ENCODE peak calls at places on chromosomes 13 and 19, in ten cellular contexts. R is fibroblast of lung; D is brain microvascular endothelial cell; K is stimulated activated CD4-positive, alpha-beta T cell treated with anti-CD3 and anti-CD28 coated beads, Interleukin-1b, Interleukin-23, amount 100 ng/mL, for 24 hours; U is cardiac septum; C is NCI-H1092 treated with DMSO at 0.1 percent for 48 hours; E is RCC 7860; Q is stimulated activated naive CD4-positive, alpha-beta T cell; J is PC-9; X is hippocampal formation. B is an unnamed sample.
A peak's percentile ranks its signal among the peaks of the same experiment; 100 is the strongest.

GRCh38 chr13:22927008-22927393 is 253.8 kb upstream of the SGCG start:
- DNase-seq in R (no peak), D (no peak), K (no peak), U (no peak), C (no peak), E (no peak), Q (no peak), J (no peak), X (no peak), B (no peak)

GRCh38 chr19:40811478-40812341 is 12.7 kb downstream of the EGLN2 start:
- DNase-seq in R (no peak), D (no peak), K (no peak), U (no peak), C (no peak), E (no peak), Q (peak; percentile 60), J (no peak), X (no peak), B (no peak)

GRCh38 chr13:44843403-44843802 is 145.9 kb downstream of the NUFIP1 start:
- DNase-seq in R (peak; percentile 85), D (peak; percentile 60), K (no peak), U (no peak), C (no peak), E (no peak), Q (no peak), J (no peak), X (no peak), B (peak; percentile 72)

GRCh38 chr19:3983936-3984583 is 1.2 kb downstream of the EEF2 start:
- DNase-seq in R (peak; percentile 36), D (no peak), K (no peak), U (no peak), C (no peak), E (peak; percentile 84), Q (no peak), J (no peak), X (no peak), B (peak; percentile 56)

GRCh38 chr13:111474136-111475002 is 153.9 kb downstream of the TEX29 start:
- DNase-seq in R (peak; percentile 19), D (peak; percentile 38), K (no peak), U (no peak), C (peak; percentile 85), E (peak; percentile 31), Q (peak; percentile 12), J (peak; percentile 7), X (peak; percentile 4), B (peak; percentile 63)

GRCh38 chr19:33376423-33376822 is 2.9 kb downstream of the CEBPG start:
- DNase-seq in R (peak; percentile 89), D (peak; percentile 80), K (no peak), U (no peak), C (no peak), E (peak; percentile 19), Q (no peak), J (peak; percentile 44), X (no peak), B (peak; percentile 86)

GRCh38 chr19:40549007-40549708 is 27.5 kb upstream of the SHKBP1 start:
- DNase-seq in R (peak; percentile 55), D (peak; percentile 14), K (peak; percentile 66), U (no peak), C (peak; percentile 71), E (peak; percentile 11), Q (peak; percentile 57), J (peak; percentile 68), X (no peak), B (peak; percentile 45)

GRCh38 chr19:6706633-6706958 is 13.9 kb downstream of the C3 start:
- DNase-seq in R (no peak), D (no peak), K (no peak), U (no peak), C (no peak), E (no peak), Q (no peak), J (no peak), X (no peak), B (no peak)

GRCh38 chr13:100344544-100344943 is 244.0 kb downstream of the GGACT start:
- DNase-seq in R (no peak), D (no peak), K (no peak), U (no peak), C (no peak), E (no peak), Q (no peak), J (no peak), X (no peak), B (no peak)

GRCh38 chr19:862529-863304 is 3.3 kb downstream of the CFD start:
- DNase-seq in R (peak; percentile 37), D (peak; percentile 26), K (peak; percentile 69), U (peak; percentile 83), C (no peak), E (no peak), Q (peak; percentile 81), J (no peak), X (peak; percentile 24), B (peak; percentile 55)

GRCh38 chr13:75959861-75960481 is 323.8 kb downstream of the LMO7 start:
- DNase-seq in R (no peak), D (no peak), K (no peak), U (no peak), C (peak; percentile 92), E (no peak), Q (no peak), J (no peak), X (no peak), B (no peak)

GRCh38 chr19:50703915-50704548 is 15.6 kb downstream of the SHANK1 start:
- DNase-seq in R (no peak), D (no peak), K (no peak), U (no peak), C (peak; percentile 23), E (no peak), Q (no peak), J (peak; percentile 23), X (no peak), B (no peak)